ENCODE peak calls at places on chromosomes 3 and 15, in four cellular contexts. Z, E, S and W are unnamed samples.

GRCh38 chr15:50148362-50148963 is 29.4 kb upstream of the ATP8B4 start:
- DNase-seq in Z (peak; percentile 70), E (no peak), S (no peak), W (peak; percentile 35)

GRCh38 chr15:70195808-70196304 is 98.1 kb upstream of the TLE3 start:
- DNase-seq in Z (no peak), E (peak; percentile 88), S (no peak), W (no peak)

GRCh38 chr15:85404922-85405293 is 24.5 kb downstream of the AKAP13 start:
- DNase-seq in Z (no peak), E (no peak), S (no peak), W (no peak)

GRCh38 chr3:17039579-17039978 is 154.8 kb downstream of the PLCL2 start:
- DNase-seq in Z (no peak), E (no peak), S (no peak), W (no peak)

GRCh38 chr3:6601374-6601773 is 259.5 kb upstream of the GRM7 start:
- DNase-seq in Z (no peak), E (no peak), S (no peak), W (no peak)

GRCh38 chr15:28881170-28881569 is 4.6 kb upstream of the APBA2 start:
- DNase-seq in Z (no peak), E (no peak), S (no peak), W (no peak)

GRCh38 chr3:18007980-18008379 is 265.5 kb upstream of the TBC1D5 start:
- DNase-seq in Z (no peak), E (no peak), S (no peak), W (no peak)

GRCh38 chr3:124094496-124094895 is 102.6 kb upstream of the ROPN1 start:
- DNase-seq in Z (no peak), E (no peak), S (no peak), W (no peak)

GRCh38 chr3:191170097-191170496 is 28.9 kb upstream of the OSTN start:
- DNase-seq in Z (no peak), E (no peak), S (no peak), W (no peak)

GRCh38 chr3:160676547-160677303 is at the start of gene ARL14:
- DNase-seq in Z (no peak), E (no peak), S (no peak), W (no peak)

GRCh38 chr3:158220575-158220974 is 110.7 kb downstream of the RSRC1 start:
- DNase-seq in Z (no peak), E (no peak), S (no peak), W (no peak)

GRCh38 chr15:67137319-67137718 is 71.9 kb downstream of the SMAD3 start:
- DNase-seq in Z (no peak), E (no peak), S (no peak), W (no peak)

GRCh38 chr15:46304320-46304719 is 669.5 kb downstream of the SQOR start:
- DNase-seq in Z (peak; percentile 42), E (no peak), S (no peak), W (peak; percentile 36)

GRCh38 chr3:47870702-47871255 is 67.8 kb downstream of the DHX30 start:
- DNase-seq in Z (no peak), E (no peak), S (no peak), W (no peak)

GRCh38 chr3:58008140-58009025 is at the start of gene FLNB:
- DNase-seq in Z (peak; percentile 64), E (peak; percentile 71), S (no peak), W (peak; percentile 99)

GRCh38 chr3:62870321-62870720 is 4.9 kb downstream of the CADPS start:
- DNase-seq in Z (no peak), E (no peak), S (no peak), W (no peak)

GRCh38 chr3:189902230-189903186 is 218.2 kb downstream of the P3H2 start:
- DNase-seq in Z (no peak), E (no peak), S (no peak), W (no peak)

GRCh38 chr3:18580268-18580667 is 155.1 kb upstream of the SATB1 start:
- DNase-seq in Z (no peak), E (no peak), S (no peak), W (no peak)

GRCh38 chr3:27485853-27486252 is 1.7 kb upstream of the SLC4A7 start:
- DNase-seq in Z (no peak), E (no peak), S (no peak), W (no peak)

GRCh38 chr3:163058190-163058854 is 1561.7 kb downstream of the OTOL1 start:
- DNase-seq in Z (no peak), E (no peak), S (no peak), W (no peak)

GRCh38 chr3:72786668-72787067 is 61.6 kb downstream of the SHQ1 start:
- DNase-seq in Z (no peak), E (no peak), S (no peak), W (no peak)

GRCh38 chr3:10817506-10817905 is 1.5 kb downstream of the SLC6A11 start:
- DNase-seq in Z (no peak), E (no peak), S (no peak), W (no peak)

GRCh38 chr15:75578206-75578947 is 738 bp downstream of the PTPN9 start:
- DNase-seq in Z (no peak), E (peak; percentile 39), S (no peak), W (peak; percentile 76)

GRCh38 chr3:45462522-45463262 is 74.3 kb downstream of the LARS2 start:
- DNase-seq in Z (no peak), E (no peak), S (no peak), W (no peak)

GRCh38 chr15:100050877-100051786 is 290.6 kb downstream of the ADAMTS17 start:
- DNase-seq in Z (no peak), E (no peak), S (no peak), W (no peak)

GRCh38 chr3:49422379-49423248 is at the start of gene AMT:
- DNase-seq in Z (peak; percentile 80), E (peak; percentile 84), S (no peak), W (peak; percentile 96)

GRCh38 chr15:72751751-72752455 is 31.7 kb downstream of the ADPGK start:
- DNase-seq in Z (no peak), E (no peak), S (no peak), W (no peak)

GRCh38 chr3:69058947-69059224 is 6.8 kb upstream of the TMF1 start:
- DNase-seq in Z (no peak), E (no peak), S (no peak), W (no peak)
- H3K36me3 ChIP-seq in Z (peaks cover 88% of the 10 kb centered on the region), E (peaks cover 86% of the 10 kb centered on the region), S (peaks cover 100% of the 10 kb centered on the region), W (peaks cover 23% of the 10 kb centered on the region)

DNA sequence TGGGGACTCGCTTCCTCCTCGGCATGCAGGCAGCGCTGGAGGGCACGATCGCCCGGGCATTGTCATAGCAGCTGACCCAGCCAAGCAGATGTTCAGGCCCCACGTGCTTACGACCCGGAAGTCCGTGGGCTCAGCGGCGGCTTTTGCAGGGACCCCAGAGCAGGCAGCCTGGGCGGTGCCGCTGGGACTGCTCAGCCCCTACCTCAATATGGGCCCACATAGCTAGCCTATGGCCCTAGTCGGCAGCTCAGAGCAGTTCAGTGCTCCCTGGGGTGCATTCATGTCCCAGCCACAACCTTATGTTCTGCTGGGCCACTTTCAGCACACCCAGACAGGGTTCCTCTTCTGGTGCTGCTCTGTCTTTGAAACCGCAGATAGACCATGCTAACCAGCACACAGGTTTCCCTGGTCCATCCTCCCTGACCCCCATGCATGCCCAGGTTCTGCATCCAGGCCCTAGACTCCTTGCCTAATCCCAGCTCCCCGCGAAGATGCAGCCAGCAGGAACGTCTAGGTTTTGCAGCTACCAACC is 10.4 kb upstream of the EIF4A2 start:
- DNase-seq in Z (no peak), E (peak; percentile 82), S (peak; percentile 38), W (peak; percentile 65)
- H3K4me3 ChIP-seq in Z (no peak overlapping the region), E (peak overlapping the region; percentile 11), S (peak overlapping the region; percentile 49), W (peak overlapping the region; percentile 25)

DNA sequence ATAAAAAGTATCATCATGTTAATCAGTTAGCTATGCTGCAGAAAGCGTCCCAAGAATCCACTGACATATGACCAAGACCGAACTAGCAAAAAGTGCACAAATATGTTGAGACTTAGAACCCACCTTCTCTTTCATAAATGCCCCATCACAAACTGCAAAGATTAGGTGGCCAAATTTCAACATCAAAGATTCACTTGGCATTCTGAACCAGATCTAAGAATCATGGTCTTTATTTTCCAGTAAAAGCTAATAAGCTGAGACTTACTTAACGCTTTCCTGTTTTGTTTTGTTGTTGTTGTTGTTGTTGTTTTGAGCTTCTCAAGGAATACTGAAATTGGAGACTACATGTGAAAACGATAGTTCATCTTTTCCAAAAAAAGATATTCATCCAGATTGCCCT is 62.4 kb downstream of the ZBTB20 start:
- DNase-seq in Z (no peak), E (no peak), S (no peak), W (no peak)
- H3K36me3 ChIP-seq in Z (no peaks in the 10 kb centered on the region), E (no peaks in the 10 kb centered on the region), S (no peaks in the 10 kb centered on the region), W (no peaks in the 10 kb centered on the region)

DNA sequence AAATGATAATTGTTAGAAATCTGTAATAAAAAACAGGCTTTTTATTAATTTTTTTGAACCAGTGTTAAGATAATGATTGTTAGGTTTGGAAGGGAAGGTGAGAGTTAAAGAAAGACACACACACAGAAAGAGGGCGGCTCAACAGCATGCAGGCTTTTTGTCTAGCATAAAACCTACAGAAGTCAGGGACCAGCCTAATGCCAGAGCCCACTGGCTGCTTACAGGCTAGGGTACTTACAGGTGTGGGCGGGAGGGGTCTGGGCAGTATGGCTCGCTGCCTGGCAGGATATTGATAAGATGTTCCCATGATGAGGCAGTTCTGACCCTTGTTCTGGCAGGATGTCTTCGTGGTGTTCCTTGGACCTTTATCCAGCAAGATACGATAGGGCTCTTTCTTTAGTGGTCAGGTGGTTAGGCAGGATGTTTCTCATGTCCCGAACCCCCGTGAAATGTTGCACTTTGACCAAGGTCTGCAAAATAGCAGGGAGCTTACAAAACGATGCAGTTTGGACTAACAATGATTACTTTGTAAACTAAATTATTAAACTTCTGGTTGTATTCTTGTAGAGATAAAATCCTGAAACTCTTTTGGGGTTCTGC is 84.7 kb downstream of the DCUN1D1 start:
- DNase-seq in Z (no peak), E (no peak), S (no peak), W (no peak)
- H3K4me3 ChIP-seq in Z (no peak overlapping the region), E (no peak overlapping the region), S (no peak overlapping the region), W (no peak overlapping the region)

GRCh38 chr15:60122691-60123090 is 118.6 kb downstream of the FOXB1 start:
- DNase-seq in Z (no peak), E (no peak), S (no peak), W (no peak)

GRCh38 chr15:60124460-60125070 is 120.5 kb downstream of the FOXB1 start:
- DNase-seq in Z (no peak), E (no peak), S (no peak), W (no peak)

GRCh38 chr15:60119101-60119500 is 115.0 kb downstream of the FOXB1 start:
- DNase-seq in Z (no peak), E (no peak), S (no peak), W (no peak)

GRCh38 chr15:60120100-60120499 is 116.0 kb downstream of the FOXB1 start:
- DNase-seq in Z (peak; percentile 42), E (no peak), S (no peak), W (no peak)

DNA sequence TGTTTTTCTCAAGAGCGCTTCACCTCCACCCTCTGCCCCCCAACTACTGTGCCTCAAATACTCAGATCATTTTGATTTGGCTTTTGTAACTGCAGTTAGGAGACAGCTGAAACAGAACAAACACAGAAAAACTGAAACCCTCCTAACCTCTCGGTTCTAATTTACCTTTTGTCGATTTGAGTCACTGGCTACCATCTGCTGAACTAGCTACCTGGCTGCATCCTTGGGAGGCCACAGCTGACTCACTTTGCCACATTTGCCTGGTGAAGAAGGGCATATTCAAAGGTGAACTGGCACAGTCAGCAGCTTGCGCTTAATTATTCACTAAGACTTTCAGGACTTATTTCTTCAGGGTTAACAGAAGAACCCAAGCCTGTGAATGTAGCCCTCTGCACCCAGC is 117.7 kb downstream of the FOXB1 start:
- DNase-seq in Z (no peak), E (no peak), S (no peak), W (no peak)
- H3K36me3 ChIP-seq in Z (no peaks in the 10 kb centered on the region), E (no peaks in the 10 kb centered on the region), S (no peaks in the 10 kb centered on the region), W (no peaks in the 10 kb centered on the region)